ENCODE peak calls at places on chromosome 14, in six cellular contexts. One of them, this sample, is unnamed.

GRCh38 chr14:39673141-39674133 is 241.2 kb upstream of the FBXO33 start:
- DNase-seq in Caco-2: no peak
- DNase-seq in cardiac fibroblast: no peak
- DNase-seq in bronchial epithelial cell: peak
- DNase-seq in ovary: no peak
- DNase-seq in HCT116: no peak
- DNase-seq in this sample: peak

GRCh38 chr14:23494223-23494622 is 24.7 kb downstream of the NGDN start:
- DNase-seq in bronchial epithelial cell: no peak
- DNase-seq in cardiac fibroblast: peak
- DNase-seq in ovary: no peak
- DNase-seq in HCT116: no peak
- DNase-seq in Caco-2: peak
- DNase-seq in this sample: peak

GRCh38 chr14:94805726-94806288 is 35.9 kb upstream of the GSC start:
- DNase-seq in bronchial epithelial cell: no peak
- DNase-seq in ovary: no peak
- DNase-seq in cardiac fibroblast: peak
- DNase-seq in Caco-2: no peak
- DNase-seq in HCT116: no peak
- DNase-seq in this sample: peak

GRCh38 chr14:74867673-74868072 is 8.3 kb downstream of the PROX2 start:
- DNase-seq in ovary: no peak
- DNase-seq in cardiac fibroblast: peak
- DNase-seq in HCT116: no peak
- DNase-seq in bronchial epithelial cell: no peak
- DNase-seq in Caco-2: no peak
- DNase-seq in this sample: no peak

GRCh38 chr14:35336171-35337073 is 44.2 kb downstream of the PSMA6 start:
- DNase-seq in cardiac fibroblast: peak
- DNase-seq in HCT116: no peak
- DNase-seq in ovary: peak
- DNase-seq in Caco-2: no peak
- DNase-seq in bronchial epithelial cell: peak
- DNase-seq in this sample: peak

GRCh38 chr14:100472094-100472455 is 115.1 kb downstream of the BEGAIN start:
- DNase-seq in Caco-2: no peak
- DNase-seq in cardiac fibroblast: no peak
- DNase-seq in HCT116: no peak
- DNase-seq in ovary: no peak
- DNase-seq in bronchial epithelial cell: no peak
- DNase-seq in this sample: no peak

GRCh38 chr14:105328070-105328677 is 13.6 kb downstream of the PACS2 start:
- DNase-seq in HCT116: no peak
- DNase-seq in bronchial epithelial cell: no peak
- DNase-seq in Caco-2: no peak
- DNase-seq in cardiac fibroblast: no peak
- DNase-seq in ovary: no peak
- DNase-seq in this sample: no peak

GRCh38 chr14:89489796-89490506 is 72.9 kb upstream of the FOXN3 start:
- DNase-seq in Caco-2: no peak
- DNase-seq in bronchial epithelial cell: no peak
- DNase-seq in cardiac fibroblast: peak
- DNase-seq in HCT116: no peak
- DNase-seq in ovary: no peak
- DNase-seq in this sample: no peak

GRCh38 chr14:54737132-54737711 is 165.4 kb downstream of the GCH1 start:
- DNase-seq in ovary: no peak
- DNase-seq in bronchial epithelial cell: peak
- DNase-seq in Caco-2: no peak
- DNase-seq in HCT116: no peak
- DNase-seq in cardiac fibroblast: peak
- DNase-seq in this sample: peak

GRCh38 chr14:100193417-100194357 is 34.2 kb upstream of the DEGS2 start:
- DNase-seq in bronchial epithelial cell: no peak
- DNase-seq in ovary: peak
- DNase-seq in HCT116: no peak
- DNase-seq in cardiac fibroblast: no peak
- DNase-seq in Caco-2: peak
- DNase-seq in this sample: no peak

GRCh38 chr14:61042220-61042619 is 61.2 kb downstream of the SLC38A6 start:
- DNase-seq in bronchial epithelial cell: no peak
- DNase-seq in Caco-2: no peak
- DNase-seq in cardiac fibroblast: no peak
- DNase-seq in ovary: no peak
- DNase-seq in HCT116: no peak
- DNase-seq in this sample: no peak

GRCh38 chr14:88437659-88438058 is 52.2 kb downstream of the SPATA7 start:
- DNase-seq in Caco-2: no peak
- DNase-seq in cardiac fibroblast: peak
- DNase-seq in bronchial epithelial cell: peak
- DNase-seq in ovary: no peak
- DNase-seq in HCT116: no peak
- DNase-seq in this sample: peak

GRCh38 chr14:76376001-76376404 is at the start of gene ESRRB:
- DNase-seq in bronchial epithelial cell: no peak
- DNase-seq in Caco-2: peak
- DNase-seq in HCT116: peak
- DNase-seq in cardiac fibroblast: peak
- DNase-seq in ovary: no peak
- DNase-seq in this sample: peak

GRCh38 chr14:23047042-23047634 is 5.1 kb downstream of the PSMB11 start:
- DNase-seq in bronchial epithelial cell: no peak
- DNase-seq in cardiac fibroblast: peak
- DNase-seq in ovary: no peak
- DNase-seq in HCT116: no peak
- DNase-seq in Caco-2: no peak
- DNase-seq in this sample: no peak

GRCh38 chr14:54312166-54312801 is 84.5 kb upstream of the CDKN3 start:
- DNase-seq in HCT116: peak
- DNase-seq in ovary: no peak
- DNase-seq in bronchial epithelial cell: peak
- DNase-seq in Caco-2: peak
- DNase-seq in cardiac fibroblast: peak
- DNase-seq in this sample: peak

GRCh38 chr14:35438910-35439713 is 34.6 kb upstream of the NFKBIA start:
- DNase-seq in HCT116: peak
- DNase-seq in Caco-2: no peak
- DNase-seq in bronchial epithelial cell: no peak
- DNase-seq in cardiac fibroblast: peak
- DNase-seq in ovary: no peak
- DNase-seq in this sample: peak

DNA sequence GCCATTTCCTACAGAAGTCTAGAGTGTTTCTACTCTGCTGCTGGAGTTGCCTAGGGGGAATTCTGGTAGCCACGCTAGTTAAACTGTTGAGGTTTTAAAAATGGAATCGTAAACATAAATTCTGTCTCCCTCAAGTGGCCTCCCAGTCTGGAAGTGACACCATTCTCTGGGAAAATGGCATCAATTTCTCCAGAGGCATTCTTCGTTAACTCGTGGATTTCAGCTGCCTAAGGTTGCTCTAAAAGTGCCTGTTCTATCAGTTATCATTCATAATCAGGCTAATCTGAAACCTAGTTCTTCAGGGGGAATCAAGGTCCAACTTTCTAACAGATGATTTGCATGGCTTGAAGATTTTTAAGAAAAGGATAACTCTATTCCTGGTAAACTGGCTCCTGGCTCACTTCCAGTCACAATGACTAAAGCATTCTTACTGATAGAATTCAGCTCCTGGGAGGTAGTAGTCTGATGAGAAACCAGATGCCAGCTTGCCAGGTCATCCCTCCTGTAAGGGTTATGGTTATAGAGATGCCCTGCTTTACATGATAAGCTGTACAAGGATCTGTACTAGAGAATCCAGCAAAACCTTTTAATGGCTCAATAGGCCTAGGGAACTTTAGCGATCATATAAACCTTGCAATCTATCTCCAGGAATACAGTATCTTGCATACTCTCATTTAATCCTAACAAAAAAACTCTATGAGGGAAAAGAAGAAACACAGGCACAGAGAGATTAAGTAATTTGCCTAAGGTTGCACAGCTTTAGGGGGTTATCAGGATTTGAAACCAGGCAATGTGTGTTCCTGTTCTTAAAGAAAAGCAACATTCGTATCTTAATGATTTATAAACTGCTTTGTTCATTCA is 1.5 kb downstream of the L3HYPDH start:
- DNase-seq in ovary: peak
- DNase-seq in HCT116: peak
- DNase-seq in cardiac fibroblast: peak
- DNase-seq in bronchial epithelial cell: peak
- DNase-seq in Caco-2: no peak
- DNase-seq in this sample: peak
- TF ChIP-seq CTCF in ovary: no peak
- TF ChIP-seq CTCF in HCT116: no peak
- TF ChIP-seq CTCF in cardiac fibroblast: no peak
- TF ChIP-seq CTCF in bronchial epithelial cell: no peak
- TF ChIP-seq CTCF in Caco-2: no peak
- TF ChIP-seq CTCF in this sample: no peak

GRCh38 chr14:20116748-20117147 is 6.2 kb downstream of the OR4K17 start:
- DNase-seq in bronchial epithelial cell: no peak
- DNase-seq in cardiac fibroblast: no peak
- DNase-seq in ovary: no peak
- DNase-seq in Caco-2: no peak
- DNase-seq in HCT116: no peak
- DNase-seq in this sample: no peak

GRCh38 chr14:20118795-20119194 is 8.3 kb downstream of the OR4K17 start:
- DNase-seq in cardiac fibroblast: no peak
- DNase-seq in ovary: no peak
- DNase-seq in bronchial epithelial cell: no peak
- DNase-seq in HCT116: no peak
- DNase-seq in Caco-2: peak
- DNase-seq in this sample: no peak
- H3K4me3 ChIP-seq in cardiac fibroblast: no peak
- H3K4me3 ChIP-seq in ovary: no peak
- H3K4me3 ChIP-seq in bronchial epithelial cell: no peak
- H3K4me3 ChIP-seq in HCT116: no peak
- H3K4me3 ChIP-seq in Caco-2: no peak
- H3K4me3 ChIP-seq in this sample: no peak

DNA sequence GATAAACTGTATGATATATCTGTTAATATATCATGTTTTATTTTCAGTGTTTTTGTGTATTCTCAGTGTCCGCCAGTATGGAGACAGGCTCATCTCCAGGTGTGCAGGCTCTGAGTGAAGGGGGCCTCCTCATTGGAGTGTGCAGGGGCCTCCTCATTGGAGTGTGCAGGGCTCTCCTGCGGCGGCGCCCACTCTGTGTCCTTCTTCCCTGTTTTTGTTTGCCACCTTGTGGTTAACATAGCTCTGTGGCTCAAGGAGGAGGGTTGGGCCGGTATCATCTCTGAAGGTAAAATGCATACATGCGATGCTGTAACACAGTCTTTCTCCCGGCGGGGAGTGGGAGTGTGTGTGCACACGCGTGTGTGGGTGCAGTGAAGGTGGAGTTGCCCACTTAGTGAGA is 429.5 kb downstream of the ZFP36L1 start:
- DNase-seq in HCT116: peak
- DNase-seq in bronchial epithelial cell: no peak
- DNase-seq in Caco-2: no peak
- DNase-seq in ovary: no peak
- DNase-seq in cardiac fibroblast: no peak
- DNase-seq in this sample: no peak
- TF ChIP-seq CTCF in HCT116: peak
- TF ChIP-seq CTCF in bronchial epithelial cell: no peak
- TF ChIP-seq CTCF in Caco-2: no peak
- TF ChIP-seq CTCF in ovary: no peak
- TF ChIP-seq CTCF in cardiac fibroblast: no peak
- TF ChIP-seq CTCF in this sample: no peak

DNA sequence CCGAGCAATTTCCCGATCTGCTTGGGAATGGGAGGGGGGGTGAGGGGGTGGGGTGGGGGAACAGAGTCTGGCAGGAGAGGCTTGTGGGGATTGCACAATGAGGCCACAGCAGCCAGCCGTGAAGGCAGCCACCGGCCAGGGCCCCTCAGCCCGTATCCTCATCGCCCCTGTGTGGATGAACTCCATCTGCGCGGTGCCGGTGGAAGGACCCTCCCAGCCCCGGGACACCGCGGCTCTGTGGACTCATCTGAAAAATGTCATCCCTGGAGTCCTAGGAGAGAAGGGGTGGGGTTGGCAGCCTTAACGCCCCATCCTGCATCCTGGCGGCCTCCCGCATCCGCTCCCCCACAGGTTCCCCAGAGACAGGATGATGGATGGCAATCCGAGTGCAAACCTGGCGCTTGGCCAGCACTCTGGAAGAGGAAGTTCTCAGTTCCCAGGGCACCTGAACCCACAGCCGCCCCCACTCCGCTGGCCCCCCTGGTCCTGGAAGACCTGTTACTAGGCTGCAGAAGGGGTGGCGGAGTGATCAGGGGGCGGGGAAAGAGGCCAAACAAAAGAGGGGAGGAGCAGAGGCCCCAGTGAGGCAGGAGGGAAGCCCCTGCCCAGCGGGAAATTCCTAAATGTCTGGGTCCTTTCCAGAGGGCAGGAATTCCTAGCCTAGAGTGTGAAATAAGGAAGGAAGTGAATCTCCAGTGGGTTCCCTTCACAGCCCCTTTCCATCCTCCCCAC is 1.2 kb upstream of the TNFAIP2 start:
- DNase-seq in cardiac fibroblast: peak
- DNase-seq in ovary: peak
- DNase-seq in bronchial epithelial cell: no peak
- DNase-seq in HCT116: no peak
- DNase-seq in Caco-2: no peak
- DNase-seq in this sample: peak
- H3K4me3 ChIP-seq in cardiac fibroblast: no peak
- H3K4me3 ChIP-seq in ovary: peak
- H3K4me3 ChIP-seq in bronchial epithelial cell: no peak
- H3K4me3 ChIP-seq in HCT116: peak
- H3K4me3 ChIP-seq in Caco-2: no peak
- H3K4me3 ChIP-seq in this sample: peak

DNA sequence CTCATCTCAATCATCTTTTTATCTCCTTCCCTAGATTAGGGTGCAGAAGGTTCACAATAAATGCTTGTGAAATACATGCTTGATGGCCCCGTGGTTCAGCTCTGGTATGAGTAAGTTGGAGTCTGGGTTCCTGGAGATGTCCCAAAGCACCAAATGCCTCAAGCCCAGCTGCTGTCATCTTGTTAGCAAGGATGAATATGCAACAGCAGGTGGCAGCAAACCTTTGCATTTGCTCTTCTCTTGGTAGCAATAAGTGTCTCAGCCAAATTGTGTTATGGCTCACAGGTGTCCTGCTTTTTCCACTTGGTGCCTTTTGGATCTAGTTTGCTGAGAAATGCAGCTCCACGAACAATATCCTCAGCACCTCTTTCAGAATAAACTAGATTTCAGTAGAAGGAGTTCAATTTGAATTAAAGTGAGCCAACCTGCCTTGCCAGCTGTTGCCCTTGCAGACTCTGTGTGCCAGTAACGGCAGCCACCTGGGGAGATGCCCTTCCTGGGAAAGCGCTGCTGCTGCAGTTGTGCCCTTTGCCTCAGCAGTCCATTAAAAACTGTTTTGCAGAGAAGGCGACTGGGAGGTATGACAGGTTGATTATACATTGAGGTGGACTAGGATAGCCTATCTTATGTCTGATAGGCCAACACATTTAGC is 417.3 kb downstream of the SNAPC1 start:
- DNase-seq in bronchial epithelial cell: peak
- DNase-seq in HCT116: peak
- DNase-seq in ovary: no peak
- DNase-seq in Caco-2: peak
- DNase-seq in cardiac fibroblast: peak
- DNase-seq in this sample: peak
- TF ChIP-seq CTCF in bronchial epithelial cell: peak
- TF ChIP-seq CTCF in HCT116: peak
- TF ChIP-seq CTCF in ovary: no peak
- TF ChIP-seq CTCF in Caco-2: peak
- TF ChIP-seq CTCF in cardiac fibroblast: peak
- TF ChIP-seq CTCF in this sample: peak

GRCh38 chr14:103101257-103101963 is 6.9 kb downstream of the EXOC3L4 start:
- DNase-seq in HCT116: no peak
- DNase-seq in Caco-2: no peak
- DNase-seq in ovary: no peak
- DNase-seq in cardiac fibroblast: no peak
- DNase-seq in bronchial epithelial cell: no peak
- DNase-seq in this sample: no peak
- H3K4me3 ChIP-seq in HCT116: no peak
- H3K4me3 ChIP-seq in Caco-2: no peak
- H3K4me3 ChIP-seq in ovary: no peak
- H3K4me3 ChIP-seq in cardiac fibroblast: no peak
- H3K4me3 ChIP-seq in bronchial epithelial cell: no peak
- H3K4me3 ChIP-seq in this sample: no peak

This sample was measured in fibroblast of mammary gland.